ENCODE peak calls at places on chromosomes 4 and X, in eight cellular contexts. H is CD8-positive, alpha-beta memory T cell; V is GM23248; F is HCT116; Q is psoas muscle; R is fibroblast of pulmonary artery; L is mesendoderm; N is lung. W is an unnamed sample.

GRCh38 chr4:153639556-153640475 is 44.3 kb upstream of the TLR2 start:
- DNase-seq in V (no peak), L (no peak), F (no peak), R (no peak), Q (no peak), H (no peak), N (no peak), W (no peak)

GRCh38 chr4:113952452-113953029 is 26.9 kb downstream of the ARSJ start:
- DNase-seq in Q (no peak), N (no peak), V (peak; percentile 63), L (peak; percentile 84), R (peak; percentile 75), F (peak; percentile 64), H (no peak), W (peak; percentile 15)

GRCh38 chrX:13373807-13374187 is 53.9 kb upstream of the ATXN3L start:
- DNase-seq in Q (no peak), V (peak; percentile 88), H (no peak), N (no peak), L (no peak), F (no peak), R (peak; percentile 85), W (no peak)

GRCh38 chrX:13898084-13898483 is 81.2 kb upstream of the GPM6B start:
- DNase-seq in N (no peak), R (no peak), Q (no peak), H (no peak), F (no peak), L (peak; percentile 79), V (peak; percentile 6), W (no peak)

GRCh38 chrX:63350979-63351616 is at the start of gene SPIN4:
- DNase-seq in F (peak; percentile 54), H (peak; percentile 70), V (peak; percentile 88), R (peak; percentile 87), N (peak; percentile 83), Q (peak; percentile 89), L (peak; percentile 93), W (peak; percentile 91)

GRCh38 chr4:105808459-105809041 is 86.7 kb upstream of the NPNT start:
- DNase-seq in L (peak; percentile 18), R (peak; percentile 81), F (peak; percentile 7), H (no peak), V (peak; percentile 33), N (no peak), Q (no peak), W (no peak)

GRCh38 chr4:66766557-66766956 is 778.7 kb downstream of the CENPC start:
- DNase-seq in F (no peak), L (peak; percentile 94), Q (no peak), R (no peak), N (no peak), V (no peak), H (no peak), W (no peak)

GRCh38 chrX:39601193-39602085 is 496.3 kb downstream of the BCOR start:
- DNase-seq in Q (no peak), N (no peak), L (no peak), V (no peak), F (no peak), H (no peak), R (no peak), W (no peak)

GRCh38 chr4:101973331-101973730 is 182.8 kb downstream of the BANK1 start:
- DNase-seq in V (peak; percentile 7), R (no peak), N (no peak), H (no peak), F (no peak), L (no peak), Q (no peak), W (no peak)

GRCh38 chrX:107713205-107714195 is 62.1 kb downstream of the TSC22D3 start:
- DNase-seq in R (peak; percentile 39), H (peak; percentile 49), N (no peak), V (peak; percentile 35), L (no peak), F (no peak), Q (peak; percentile 56), W (no peak)

GRCh38 chr4:112145326-112145819 is at the start of gene FAM241A:
- DNase-seq in N (peak; percentile 87), F (peak; percentile 54), Q (peak; percentile 92), H (peak; percentile 91), R (peak; percentile 85), L (peak; percentile 90), V (peak; percentile 94), W (peak; percentile 88)

GRCh38 chrX:106649523-106650428 is 38.0 kb downstream of the RADX start:
- DNase-seq in V (no peak), Q (no peak), N (no peak), L (no peak), H (no peak), R (no peak), F (no peak), W (no peak)

GRCh38 chrX:14080031-14080430 is 50.3 kb upstream of the GEMIN8 start:
- DNase-seq in N (no peak), R (no peak), F (no peak), V (no peak), H (no peak), Q (no peak), L (no peak), W (no peak)

GRCh38 chr4:48212165-48212564 is 57.5 kb downstream of the TEC start:
- DNase-seq in Q (no peak), L (no peak), H (no peak), N (no peak), V (no peak), F (no peak), R (no peak), W (peak; percentile 61)

GRCh38 chr4:20480161-20480947 is 219.9 kb upstream of the PACRGL start:
- DNase-seq in Q (no peak), F (no peak), N (no peak), H (no peak), R (no peak), L (no peak), V (no peak), W (no peak)

DNA sequence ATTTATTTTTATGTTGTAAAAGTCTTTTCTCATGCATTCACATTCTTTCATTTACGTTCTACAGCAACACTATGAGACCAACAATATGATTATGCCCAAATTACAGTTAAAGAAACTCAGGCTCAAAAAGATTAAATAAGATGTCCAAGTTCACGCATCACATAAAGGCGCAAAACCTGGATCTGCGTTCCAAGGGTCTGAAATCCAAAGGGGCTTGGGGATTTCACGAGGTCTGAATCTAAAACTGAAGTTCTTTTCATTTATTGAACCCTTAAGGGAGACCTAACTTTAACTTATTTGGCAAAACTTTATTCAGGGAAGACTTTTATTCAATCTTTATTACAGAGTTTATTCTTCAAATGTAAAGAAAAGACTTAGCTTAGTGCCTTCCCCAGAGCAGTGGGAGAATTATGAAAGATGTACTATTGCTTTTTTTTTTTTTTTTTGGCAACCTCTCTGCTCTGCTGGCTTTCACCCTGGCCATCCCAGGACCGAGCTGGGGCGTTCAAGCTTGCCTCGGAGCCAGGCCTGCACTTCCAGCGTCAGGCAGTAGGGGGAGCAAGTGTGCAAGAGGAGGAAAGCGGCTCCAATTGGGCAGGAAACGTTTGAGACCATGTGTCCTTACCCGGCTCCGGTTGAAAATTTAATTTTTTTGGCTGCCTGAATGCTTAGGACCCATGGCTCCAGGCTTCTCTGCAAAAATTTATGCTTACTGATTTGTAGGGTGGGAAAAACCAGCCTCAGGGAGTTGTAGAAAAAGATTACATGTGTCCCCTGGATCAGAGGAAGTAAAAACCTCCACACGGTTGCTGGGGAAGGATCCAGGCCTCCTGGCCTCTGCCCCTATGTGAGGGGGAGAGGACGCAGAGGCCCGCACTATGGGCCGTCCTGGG is 344.3 kb upstream of the KLF3 start:
- DNase-seq in L (peak; percentile 93), Q (peak; percentile 96), F (no peak), R (peak; percentile 96), V (peak; percentile 90), H (peak; percentile 90), N (peak; percentile 95), W (peak; percentile 83)
- H3K4me3 ChIP-seq in L (no peak overlapping the region), Q (peak overlapping the region; percentile 47), F (no peak overlapping the region), R (no peak overlapping the region), V (peak overlapping the region; percentile 43), H (peak overlapping the region; percentile 43), N (no peak overlapping the region), W (peak overlapping the region; percentile 41)

GRCh38 chr4:98249831-98250230 is 11.4 kb upstream of the RAP1GDS1 start:
- DNase-seq in N (no peak), R (no peak), L (no peak), F (no peak), H (no peak), Q (no peak), V (no peak), W (no peak)

GRCh38 chr4:98248984-98249383 is 12.2 kb upstream of the RAP1GDS1 start:
- DNase-seq in Q (no peak), L (no peak), H (no peak), F (no peak), R (no peak), V (no peak), N (no peak), W (no peak)

DNA sequence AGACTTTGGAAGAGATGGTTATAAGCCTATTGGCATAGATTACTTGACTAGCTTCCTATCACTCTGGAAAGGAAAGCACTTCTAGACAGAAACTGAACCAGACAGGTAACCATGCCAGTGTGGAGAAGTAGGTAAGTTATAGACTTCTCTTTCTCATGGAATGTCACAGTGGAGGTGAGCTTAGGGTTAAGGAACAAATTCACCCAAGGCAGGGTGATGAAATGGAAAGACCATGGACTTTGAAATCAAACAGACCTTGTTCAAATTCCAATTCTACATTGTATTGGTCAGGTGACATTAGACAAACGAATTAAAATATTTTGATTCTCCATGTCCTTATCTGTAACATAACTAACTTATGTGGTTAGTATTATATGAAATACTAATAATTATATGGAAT is 7.7 kb upstream of the RAP1GDS1 start:
- DNase-seq in R (no peak), L (no peak), F (no peak), Q (no peak), V (no peak), N (no peak), H (no peak), W (no peak)
- H3K4me3 ChIP-seq in R (no peak overlapping the region), L (no peak overlapping the region), F (no peak overlapping the region), Q (no peak overlapping the region), V (no peak overlapping the region), N (no peak overlapping the region), H (no peak overlapping the region), W (no peak overlapping the region)

DNA sequence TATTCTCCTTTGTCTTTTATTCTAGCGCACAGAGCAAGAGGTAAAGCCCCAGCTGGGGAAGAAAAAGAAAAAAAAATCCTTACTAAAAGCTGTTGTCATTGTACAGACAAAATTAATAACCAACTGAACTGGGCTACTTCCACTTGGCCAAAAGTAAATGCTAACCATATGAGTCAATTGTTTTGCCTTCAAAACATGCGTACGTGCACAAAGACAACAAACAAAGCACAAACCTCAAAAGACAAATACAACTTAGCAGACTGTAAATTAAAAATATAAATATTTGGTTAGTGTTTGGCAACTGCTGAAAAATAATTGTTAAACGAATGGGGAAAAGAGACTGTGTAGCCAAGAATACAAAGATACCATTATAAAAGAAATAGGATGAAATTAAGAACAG is 5.9 kb downstream of the EDA2R start:
- DNase-seq in R (peak; percentile 29), H (no peak), F (no peak), V (peak; percentile 47), L (no peak), Q (no peak), N (no peak), W (no peak)
- H3K4me3 ChIP-seq in R (no peak overlapping the region), H (no peak overlapping the region), F (no peak overlapping the region), V (peak overlapping the region; percentile 82), L (no peak overlapping the region), Q (no peak overlapping the region), N (no peak overlapping the region), W (no peak overlapping the region)

DNA sequence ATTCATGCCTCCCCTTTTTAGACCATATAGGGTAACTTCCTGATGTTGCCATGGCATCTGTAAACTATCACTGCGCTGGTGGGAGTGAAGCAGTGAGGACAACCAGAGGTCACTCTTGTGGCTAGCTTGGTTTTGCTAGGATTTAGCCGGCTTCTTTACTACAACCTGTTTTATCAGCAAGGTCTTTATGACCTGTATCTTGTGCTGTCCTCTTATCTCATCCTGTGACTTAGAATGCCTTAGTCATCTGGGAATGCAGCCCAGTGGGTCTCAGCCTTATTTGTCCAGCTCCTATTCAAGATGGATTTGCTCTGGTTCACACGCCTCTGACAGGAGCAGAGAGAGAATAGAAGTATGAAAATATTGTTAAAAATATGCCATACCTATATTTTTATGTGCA is 355.7 kb downstream of the ADGRL3 start:
- DNase-seq in L (peak; percentile 89), Q (no peak), H (no peak), R (peak; percentile 88), F (no peak), V (no peak), N (no peak), W (no peak)
- H3K4me3 ChIP-seq in L (no peak overlapping the region), Q (no peak overlapping the region), H (no peak overlapping the region), R (no peak overlapping the region), F (no peak overlapping the region), V (no peak overlapping the region), N (no peak overlapping the region), W (no peak overlapping the region)

W was measured in GM06990.